ENCODE peak calls at places on chromosome 10, in six cellular contexts. U is GM23338, C is transverse colon, J is heart left ventricle, A is stomach, P is Calu3. Y is an unnamed sample.

GRCh38 chr10:126243306-126243705 is 145.0 kb downstream of the ADAM12 start:
- DNase-seq in J (no peak), U (no peak), C (no peak), A (no peak), P (no peak), Y (no peak)

GRCh38 chr10:32171213-32171612 is 115.0 kb upstream of the KIF5B start:
- DNase-seq in A (peak; percentile 91), C (peak; percentile 77), U (no peak), P (peak; percentile 73), J (no peak), Y (no peak)

GRCh38 chr10:28283251-28283650 is 19.6 kb downstream of the MPP7 start:
- DNase-seq in J (no peak), C (no peak), A (no peak), U (no peak), P (no peak), Y (no peak)

GRCh38 chr10:128398999-128399398 is 272.8 kb upstream of the MKI67 start:
- DNase-seq in A (no peak), U (no peak), P (no peak), J (no peak), C (no peak), Y (no peak)

GRCh38 chr10:46305986-46306385 is 19.2 kb downstream of the ANTXRL start:
- DNase-seq in A (no peak), C (no peak), P (no peak), U (no peak), J (peak; percentile 24), Y (no peak)

GRCh38 chr10:7412482-7413251 is 1.8 kb upstream of the SFMBT2 start:
- DNase-seq in U (peak; percentile 82), P (no peak), C (peak; percentile 38), A (no peak), J (peak; percentile 72), Y (peak; percentile 50)

GRCh38 chr10:71124921-71125748 is 87.2 kb upstream of the UNC5B start:
- DNase-seq in U (no peak), J (no peak), C (no peak), A (no peak), P (no peak), Y (no peak)

GRCh38 chr10:121598261-121599249 is at the start of gene FGFR2:
- DNase-seq in A (peak; percentile 87), P (peak; percentile 89), U (peak; percentile 92), C (peak; percentile 88), J (peak; percentile 87), Y (peak; percentile 82)

GRCh38 chr10:111234903-111235302 is 158.1 kb downstream of the ADRA2A start:
- DNase-seq in C (no peak), P (no peak), A (no peak), J (no peak), U (no peak), Y (no peak)

GRCh38 chr10:78964274-78964951 is 104.4 kb upstream of the ZMIZ1 start:
- DNase-seq in C (no peak), A (no peak), U (no peak), P (no peak), J (peak; percentile 44), Y (no peak)

GRCh38 chr10:80462277-80462985 is 8.3 kb downstream of the TSPAN14 start:
- DNase-seq in J (no peak), A (no peak), C (no peak), P (no peak), U (no peak), Y (no peak)

GRCh38 chr10:128220011-128220410 is 93.8 kb upstream of the MKI67 start:
- DNase-seq in A (no peak), P (no peak), C (peak; percentile 65), U (no peak), J (no peak), Y (no peak)

GRCh38 chr10:49534670-49535381 is 4.1 kb downstream of the ERCC6 start:
- DNase-seq in C (no peak), P (no peak), U (no peak), J (no peak), A (no peak), Y (no peak)

GRCh38 chr10:132992433-132993215 is 50.3 kb upstream of the CFAP46 start:
- DNase-seq in J (peak; percentile 58), A (no peak), P (no peak), U (no peak), C (no peak), Y (no peak)

GRCh38 chr10:124465003-124465776 is 3.6 kb downstream of the LHPP start:
- DNase-seq in C (no peak), J (no peak), U (no peak), A (no peak), P (no peak), Y (no peak)

GRCh38 chr10:11501600-11501999 is 109.8 kb downstream of the USP6NL start:
- DNase-seq in C (no peak), U (no peak), J (no peak), P (no peak), A (no peak), Y (no peak)
- TF ChIP-seq CTCF in C (no peak), U (no peak), J (no peak), P (no peak), A (no peak), Y (no peak)

GRCh38 chr10:113979378-113979777 is 64.3 kb upstream of the ADRB1 start:
- DNase-seq in P (no peak), C (no peak), J (no peak), U (no peak), A (no peak), Y (no peak)

GRCh38 chr10:113982296-113982695 is 61.4 kb upstream of the ADRB1 start:
- DNase-seq in C (no peak), P (no peak), A (no peak), J (no peak), U (no peak), Y (no peak)

GRCh38 chr10:113982745-113983144 is 60.9 kb upstream of the ADRB1 start:
- DNase-seq in U (no peak), P (peak; percentile 50), A (peak; percentile 86), J (no peak), C (no peak), Y (no peak)

GRCh38 chr10:113978802-113979201 is 64.9 kb upstream of the ADRB1 start:
- DNase-seq in C (no peak), A (no peak), P (no peak), U (no peak), J (peak; percentile 72), Y (no peak)

DNA sequence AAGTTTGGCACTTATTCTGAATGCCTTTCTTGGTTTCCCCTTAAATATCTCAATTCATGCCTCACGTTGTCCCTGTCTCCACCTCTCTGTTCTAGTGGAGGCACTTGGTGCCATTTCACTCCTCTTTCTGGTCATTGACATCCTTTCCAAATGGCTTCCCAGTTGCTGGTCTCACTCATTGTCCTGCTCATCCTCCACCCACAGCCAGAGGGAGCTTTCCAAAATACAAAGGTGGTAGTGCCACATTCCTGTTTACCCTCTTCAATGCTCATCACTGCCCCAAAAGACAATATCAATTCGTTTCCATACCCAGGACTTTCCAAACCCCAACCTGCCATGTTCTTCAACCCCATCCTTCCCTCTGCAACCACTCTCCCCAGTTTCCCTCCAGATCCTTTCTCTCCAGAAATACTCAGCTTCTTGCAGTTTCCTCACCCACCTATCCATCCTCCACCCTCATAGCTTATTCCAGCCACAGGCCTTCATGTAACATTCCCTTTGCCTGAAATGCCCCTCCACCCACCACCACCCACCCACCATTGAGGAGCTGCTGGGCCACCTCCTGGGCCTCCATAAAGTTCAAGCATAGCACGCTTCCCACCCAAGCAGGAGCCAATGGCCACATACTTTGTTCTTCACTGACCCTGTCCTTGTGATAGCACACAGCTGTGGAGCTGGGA is 63.1 kb upstream of the ADRB1 start:
- DNase-seq in C (no peak), U (peak; percentile 33), A (no peak), P (no peak), J (no peak), Y (no peak)
- TF ChIP-seq CTCF in C (no peak), U (peak; percentile 58), A (no peak), P (no peak), J (no peak), Y (peak; percentile 28)

GRCh38 chr10:99629625-99629978 is 9.4 kb upstream of the SLC25A28 start:
- DNase-seq in C (no peak), A (no peak), U (no peak), J (no peak), P (no peak), Y (no peak)

GRCh38 chr10:99628923-99629624 is 8.8 kb upstream of the SLC25A28 start:
- DNase-seq in J (no peak), A (no peak), P (no peak), C (no peak), U (no peak), Y (no peak)

GRCh38 chr10:99630991-99631390 is 10.8 kb upstream of the SLC25A28 start:
- DNase-seq in A (no peak), U (no peak), P (no peak), C (no peak), J (no peak), Y (no peak)

GRCh38 chr10:99631496-99631895 is 11.3 kb upstream of the SLC25A28 start:
- DNase-seq in P (no peak), U (no peak), A (no peak), C (no peak), J (no peak), Y (no peak)

DNA sequence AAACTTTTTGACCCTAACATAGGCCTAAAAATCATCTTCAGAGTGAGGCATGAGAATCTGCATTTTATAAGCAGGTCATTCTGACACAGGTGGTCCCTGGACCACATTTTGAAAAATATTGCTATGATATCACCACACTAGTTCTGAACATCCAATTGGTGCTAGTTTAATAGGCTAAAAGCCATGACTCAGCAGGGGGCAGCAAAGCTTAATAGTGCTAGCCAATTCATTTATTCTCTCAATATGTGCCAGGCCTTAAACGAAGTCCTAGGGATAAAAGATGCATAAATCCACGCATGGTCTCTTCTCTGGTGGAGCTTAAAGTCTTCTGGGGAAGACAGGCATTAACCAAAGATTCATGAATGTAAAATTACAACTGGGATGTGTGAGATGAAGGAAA is 10.2 kb upstream of the SLC25A28 start:
- DNase-seq in U (no peak), A (peak; percentile 58), J (no peak), P (peak; percentile 24), C (peak; percentile 29), Y (no peak)
- TF ChIP-seq CTCF in U (peak; percentile 32), A (peak; percentile 21), J (no peak), P (no peak), C (peak; percentile 30), Y (peak; percentile 54)

GRCh38 chr10:103824281-103824680 is 31.1 kb downstream of the SH3PXD2A start:
- DNase-seq in A (no peak), J (no peak), P (no peak), C (no peak), U (no peak), Y (no peak)

GRCh38 chr10:103828587-103829186 is 26.7 kb downstream of the SH3PXD2A start:
- DNase-seq in U (no peak), A (no peak), J (no peak), C (no peak), P (no peak), Y (no peak)

GRCh38 chr10:103829838-103830465 is 25.4 kb downstream of the SH3PXD2A start:
- DNase-seq in U (no peak), J (no peak), C (no peak), A (no peak), P (no peak), Y (no peak)

GRCh38 chr10:103829266-103829665 is 26.1 kb downstream of the SH3PXD2A start:
- DNase-seq in U (no peak), J (no peak), A (no peak), C (no peak), P (no peak), Y (no peak)

DNA sequence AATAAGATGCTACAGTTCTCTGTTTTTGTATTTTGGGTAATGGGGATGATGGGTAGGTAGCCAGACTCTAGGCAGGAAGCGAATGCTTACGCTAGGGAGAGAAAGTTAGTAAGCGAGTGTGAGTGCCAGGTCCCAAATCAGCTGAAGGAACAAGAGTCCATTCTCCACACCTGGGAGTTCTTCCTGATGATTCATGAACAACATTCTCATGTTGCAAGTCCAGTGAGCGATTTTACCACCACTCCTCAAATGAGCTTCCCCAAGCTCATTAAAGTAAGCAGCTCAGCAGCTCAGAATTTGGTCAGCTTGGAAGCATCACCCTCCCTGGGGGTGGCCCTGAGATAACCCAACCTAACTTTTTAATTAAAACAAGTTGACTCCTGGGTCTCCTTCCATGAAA is 27.3 kb downstream of the SH3PXD2A start:
- DNase-seq in A (no peak), P (peak; percentile 39), J (no peak), U (no peak), C (no peak), Y (no peak)
- TF ChIP-seq CTCF in A (no peak), P (no peak), J (no peak), U (no peak), C (no peak), Y (no peak)

Y was measured in neural crest cell.